ENCODE peak calls at places on chromosomes 16 and 17, in six cellular contexts. W is spleen, V is tibial nerve, G is GM12878, O is A549, R is suprapubic skin. H is an unnamed sample. For H3K4me1, the result is how much of the 10 kb centered on the place peaks cover.

GRCh38 chr17:77821114-77821513 is 137.4 kb upstream of the TNRC6C start:
- DNase-seq in W (peak), V (no peak), G (no peak), O (peak), R (no peak), H (no peak)

GRCh38 chr17:12979826-12980500 is 37.9 kb downstream of the ELAC2 start:
- DNase-seq in W (no peak), V (no peak), G (no peak), O (no peak), R (no peak), H (no peak)

GRCh38 chr17:82244413-82245140 is 15.7 kb downstream of the SLC16A3 start:
- DNase-seq in W (peak), V (no peak), G (no peak), O (peak), R (no peak), H (no peak)

GRCh38 chr16:57166951-57167350 is 18.9 kb downstream of the PSME3IP1 start:
- DNase-seq in W (no peak), V (no peak), G (no peak), O (no peak), R (no peak), H (no peak)

GRCh38 chr16:66511615-66512500 is 38.1 kb downstream of the TK2 start:
- DNase-seq in W (no peak), V (peak), G (no peak), O (peak), R (no peak), H (no peak)

GRCh38 chr17:59439261-59439660 is 107.8 kb downstream of the YPEL2 start:
- DNase-seq in W (no peak), V (no peak), G (no peak), O (no peak), R (no peak), H (no peak)

GRCh38 chr17:56595831-56596740 is 2.6 kb downstream of the NOG start:
- DNase-seq in W (no peak), V (no peak), G (no peak), O (no peak), R (no peak), H (no peak)

GRCh38 chr16:9906218-9906617 is 276.0 kb downstream of the GRIN2A start:
- DNase-seq in W (no peak), V (no peak), G (no peak), O (no peak), R (no peak), H (no peak)

GRCh38 chr17:3479988-3480387 is 4.2 kb downstream of the ASPA start:
- DNase-seq in W (no peak), V (no peak), G (no peak), O (no peak), R (no peak), H (no peak)

GRCh38 chr17:2931426-2931825 is 132.0 kb downstream of the OR1D5 start:
- DNase-seq in W (no peak), V (no peak), G (no peak), O (no peak), R (no peak), H (no peak)

GRCh38 chr16:55899857-55900256 is 24.7 kb upstream of the CES5A start:
- DNase-seq in W (no peak), V (no peak), G (no peak), O (no peak), R (no peak), H (no peak)

GRCh38 chr16:20740007-20740883 is 1.4 kb downstream of the THUMPD1 start:
- DNase-seq in W (no peak), V (no peak), G (no peak), O (peak), R (no peak), H (no peak)

GRCh38 chr17:75875182-75875939 is 3.0 kb downstream of the TRIM47 start:
- DNase-seq in W (no peak), V (no peak), G (no peak), O (no peak), R (no peak), H (no peak)

GRCh38 chr16:8589293-8590160 is 784 bp downstream of the TMEM114 start:
- DNase-seq in W (no peak), V (no peak), G (no peak), O (no peak), R (no peak), H (no peak)

GRCh38 chr16:51919736-51920135 is 627.2 kb downstream of the TOX3 start:
- DNase-seq in W (no peak), V (no peak), G (no peak), O (no peak), R (no peak), H (no peak)

GRCh38 chr16:72061564-72061963 is 1.5 kb upstream of the HPR start:
- DNase-seq in W (no peak), V (no peak), G (no peak), O (no peak), R (no peak), H (no peak)

GRCh38 chr16:47519037-47519436 is 57.9 kb downstream of the PHKB start:
- DNase-seq in W (no peak), V (no peak), G (no peak), O (no peak), R (no peak), H (no peak)

GRCh38 chr16:54587176-54587515 is 300.6 kb upstream of the IRX3 start:
- DNase-seq in W (no peak), V (no peak), G (no peak), O (no peak), R (no peak), H (no peak)

GRCh38 chr16:89723279-89724250 is 2.2 kb downstream of the ZNF276 start:
- DNase-seq in W (peak), V (no peak), G (no peak), O (no peak), R (no peak), H (no peak)

GRCh38 chr17:77581480-77581879 is 377.0 kb upstream of the TNRC6C start:
- DNase-seq in W (no peak), V (no peak), G (no peak), O (peak), R (peak), H (no peak)

GRCh38 chr16:85995591-85996461 is 96.9 kb downstream of the IRF8 start:
- DNase-seq in W (no peak), V (no peak), G (peak), O (no peak), R (no peak), H (no peak)

GRCh38 chr16:83928341-83929055 is 24.5 kb upstream of the OSGIN1 start:
- DNase-seq in W (no peak), V (no peak), G (no peak), O (no peak), R (no peak), H (no peak)

GRCh38 chr16:70767377-70768204 is 33.4 kb downstream of the VAC14 start:
- DNase-seq in W (no peak), V (no peak), G (no peak), O (no peak), R (no peak), H (no peak)

GRCh38 chr17:48909796-48910195 is 1.6 kb downstream of the UBE2Z start:
- DNase-seq in W (no peak), V (no peak), G (peak), O (no peak), R (no peak), H (no peak)

GRCh38 chr16:56424791-56425438 is 430 bp downstream of the AMFR start:
- DNase-seq in W (peak), V (peak), G (no peak), O (no peak), R (no peak), H (no peak)

GRCh38 chr17:68310141-68310540 is 18.8 kb downstream of the ARSG start:
- DNase-seq in W (no peak), V (no peak), G (no peak), O (no peak), R (no peak), H (no peak)

GRCh38 chr16:81319221-81319912 is 4.6 kb downstream of the GAN start:
- DNase-seq in W (no peak), V (no peak), G (no peak), O (peak), R (no peak), H (no peak)

GRCh38 chr16:24035127-24035842 is 199.5 kb downstream of the PRKCB start:
- DNase-seq in W (peak), V (no peak), G (no peak), O (no peak), R (no peak), H (no peak)

GRCh38 chr16:14300631-14301149 is 229.6 kb downstream of the MRTFB start:
- DNase-seq in W (peak), V (peak), G (no peak), O (peak), R (no peak), H (no peak)

GRCh38 chr17:41486809-41487530 is 2.7 kb downstream of the KRT36 start:
- DNase-seq in W (peak), V (no peak), G (no peak), O (peak), R (no peak), H (no peak)

GRCh38 chr17:3665834-3666233 is 2.5 kb downstream of the TAX1BP3 start:
- DNase-seq in W (no peak), V (no peak), G (no peak), O (no peak), R (no peak), H (no peak)

GRCh38 chr16:24681793-24682192 is 47.7 kb upstream of the TNRC6A start:
- DNase-seq in W (no peak), V (no peak), G (no peak), O (peak), R (no peak), H (no peak)

GRCh38 chr17:76843703-76844484 is 24.3 kb upstream of the MGAT5B start:
- DNase-seq in W (no peak), V (no peak), G (no peak), O (peak), R (no peak), H (no peak)

GRCh38 chr16:85028638-85029412 is 1.2 kb downstream of the KIAA0513 start:
- DNase-seq in W (peak), V (no peak), G (no peak), O (no peak), R (no peak), H (no peak)

GRCh38 chr17:83125515-83126274 is 46.3 kb downstream of the METRNL start:
- DNase-seq in W (peak), V (peak), G (no peak), O (no peak), R (peak), H (no peak)

GRCh38 chr16:79597277-79597676 is 3.3 kb downstream of the MAF start:
- DNase-seq in W (no peak), V (no peak), G (no peak), O (no peak), R (no peak), H (no peak)

GRCh38 chr17:80086081-80086480 is 15.3 kb upstream of the GAA start:
- DNase-seq in W (no peak), V (no peak), G (no peak), O (no peak), R (no peak), H (no peak)
- TF ChIP-seq POLR2A in W (no peak), V (no peak), G (no peak), O (no peak), R (no peak), H (no peak)

GRCh38 chr16:12131755-12132154 is 155.2 kb downstream of the SNX29 start:
- DNase-seq in W (no peak), V (no peak), G (no peak), O (no peak), R (no peak), H (no peak)
- H3K4me1 ChIP-seq in W (under half), V (under half), G (under half), O (under half), R (under half), H (under half)

GRCh38 chr17:58322581-58323419 is 5.8 kb downstream of the TSPOAP1 start:
- DNase-seq in W (peak), V (no peak), G (no peak), O (no peak), R (no peak), H (no peak)

GRCh38 chr17:58323420-58324408 is 4.9 kb downstream of the TSPOAP1 start:
- DNase-seq in W (peak), V (no peak), G (no peak), O (no peak), R (no peak), H (no peak)

GRCh38 chr17:58325289-58325726 is 3.3 kb downstream of the TSPOAP1 start:
- DNase-seq in W (peak), V (no peak), G (no peak), O (no peak), R (no peak), H (no peak)

GRCh38 chr17:58325976-58326468 is 2.6 kb downstream of the TSPOAP1 start:
- DNase-seq in W (peak), V (no peak), G (no peak), O (peak), R (no peak), H (no peak)

DNA sequence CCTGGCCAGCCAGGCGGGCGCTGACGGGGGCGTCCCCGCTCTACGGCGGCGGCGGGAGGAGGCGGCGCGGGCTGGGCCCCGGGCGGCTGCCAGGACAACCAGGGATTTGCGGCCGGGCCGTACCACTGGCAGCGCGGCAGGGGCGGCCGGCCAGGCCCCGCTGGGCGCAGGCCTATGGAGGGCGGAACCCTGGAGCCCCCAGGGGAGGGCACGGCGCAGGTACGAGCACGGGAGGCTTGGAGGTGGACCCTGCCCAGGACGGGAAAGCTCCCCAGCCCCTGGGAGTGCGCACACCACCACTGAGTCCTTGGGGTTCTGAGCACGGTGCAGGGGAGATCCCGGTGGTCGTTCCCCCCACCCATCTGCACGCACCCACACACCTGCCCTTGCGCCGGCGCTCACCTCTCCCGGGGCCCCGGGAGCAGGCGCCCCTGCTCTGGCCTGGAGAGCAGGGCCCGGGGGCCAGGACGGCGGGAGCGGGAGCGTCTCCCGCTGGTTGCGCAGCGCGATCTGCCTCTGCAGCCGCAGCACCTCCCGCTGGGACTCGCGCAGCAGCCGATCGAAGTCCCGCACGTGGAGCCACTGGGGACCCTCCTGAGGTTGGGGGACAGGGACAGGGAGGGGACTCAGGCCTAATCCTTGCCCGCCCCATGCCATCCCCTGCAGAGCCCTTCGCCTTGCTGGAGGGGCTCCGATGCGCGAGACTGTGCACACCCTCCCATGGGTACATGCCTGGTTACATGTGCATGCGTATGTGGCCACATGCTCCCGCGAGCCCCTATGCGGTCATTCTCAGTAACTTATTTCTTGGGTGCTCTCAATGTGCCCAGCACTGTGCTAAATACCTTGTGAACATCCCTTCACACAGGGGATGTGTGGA is 3.9 kb downstream of the TSPOAP1 start:
- DNase-seq in W (peak), V (no peak), G (no peak), O (no peak), R (no peak), H (no peak)
- TF ChIP-seq POLR2A in W (no peak), V (no peak), G (no peak), O (no peak), R (no peak), H (no peak)

GRCh38 chr16:73319747-73320146 is 271.8 kb upstream of the ZFHX3 start:
- DNase-seq in W (no peak), V (no peak), G (no peak), O (no peak), R (no peak), H (no peak)

GRCh38 chr16:73315645-73316044 is 267.7 kb upstream of the ZFHX3 start:
- DNase-seq in W (no peak), V (no peak), G (peak), O (no peak), R (no peak), H (no peak)

GRCh38 chr16:73311857-73312723 is 264.2 kb upstream of the ZFHX3 start:
- DNase-seq in W (no peak), V (no peak), G (no peak), O (no peak), R (no peak), H (no peak)

GRCh38 chr16:73308776-73309175 is 260.8 kb upstream of the ZFHX3 start:
- DNase-seq in W (no peak), V (no peak), G (no peak), O (no peak), R (no peak), H (no peak)

DNA sequence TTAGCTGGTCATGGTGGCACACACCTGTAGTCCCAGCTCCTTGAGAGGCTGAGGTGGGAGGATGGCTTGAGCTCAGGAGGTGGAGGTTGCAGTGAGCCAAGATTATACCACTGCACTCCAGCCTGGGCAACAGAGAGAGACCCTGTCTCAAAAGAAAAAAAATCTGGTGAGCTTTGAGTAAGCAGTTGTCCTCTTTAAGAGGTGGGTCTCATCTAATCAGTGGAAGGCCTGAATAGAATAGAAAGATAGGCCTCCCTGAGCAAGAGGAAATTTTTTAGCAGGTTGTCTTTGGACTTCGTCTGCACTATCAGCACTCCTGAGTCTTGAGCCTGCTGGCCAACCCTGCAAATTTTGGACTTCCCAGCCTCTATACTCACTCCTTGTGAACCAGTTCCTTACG is 266.0 kb upstream of the ZFHX3 start:
- DNase-seq in W (no peak), V (no peak), G (no peak), O (no peak), R (no peak), H (no peak)
- H3K4me1 ChIP-seq in W (under half), V (under half), G (under half), O (under half), R (under half), H (under half)

GRCh38 chr17:7213895-7214299 is 5.7 kb downstream of the DLG4 start:
- DNase-seq in W (no peak), V (peak), G (no peak), O (peak), R (no peak), H (no peak)
- TF ChIP-seq POLR2A in W (no peak), V (no peak), G (no peak), O (no peak), R (no peak), H (no peak)

DNA sequence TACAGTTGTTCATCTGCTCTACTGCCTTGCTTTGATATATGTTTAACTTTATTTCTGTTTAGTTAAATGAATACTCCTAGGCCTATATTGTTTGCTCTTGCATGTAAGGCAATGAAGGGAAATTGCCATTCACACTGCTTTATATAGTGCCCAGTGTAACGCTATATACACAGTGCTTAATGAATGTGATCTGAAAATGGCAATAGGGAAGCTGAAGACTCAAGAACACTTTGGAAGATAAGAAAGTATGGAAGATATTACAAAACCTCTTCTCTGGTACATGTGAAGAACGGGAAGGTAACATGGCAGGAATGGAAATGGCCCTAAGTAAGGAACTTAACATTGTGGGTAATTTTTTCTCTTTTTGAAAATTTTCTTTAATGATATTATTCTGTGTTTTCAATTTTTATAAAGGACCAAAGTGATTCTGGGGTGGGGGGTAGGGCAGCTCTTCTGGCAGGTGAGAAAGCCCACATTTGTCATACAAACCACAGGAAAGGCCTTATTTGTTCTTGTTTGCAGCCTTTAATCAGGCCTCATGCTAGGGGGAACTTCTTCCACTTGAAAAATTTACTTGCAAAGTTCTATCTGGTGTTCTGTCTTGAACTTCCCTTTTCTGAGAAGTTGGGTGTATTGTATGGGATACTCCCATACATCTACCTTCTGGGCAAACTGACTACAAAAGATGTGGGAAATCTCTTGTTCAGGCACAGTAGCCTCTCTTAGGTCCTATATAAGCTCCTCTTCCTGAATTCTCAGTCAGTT is 100.8 kb upstream of the CORO6 start:
- DNase-seq in W (no peak), V (no peak), G (peak), O (no peak), R (no peak), H (no peak)
- H3K4me1 ChIP-seq in W (half or more), V (under half), G (half or more), O (under half), R (under half), H (under half)

GRCh38 chr17:66227212-66228045 is 1.8 kb downstream of the APOH start:
- DNase-seq in W (no peak), V (no peak), G (no peak), O (no peak), R (no peak), H (no peak)

GRCh38 chr17:66220079-66220835 is 9.0 kb downstream of the APOH start:
- DNase-seq in W (no peak), V (no peak), G (no peak), O (no peak), R (no peak), H (no peak)

GRCh38 chr17:66222772-66223350 is 6.4 kb downstream of the APOH start:
- DNase-seq in W (no peak), V (no peak), G (no peak), O (no peak), R (no peak), H (no peak)

GRCh38 chr17:66221343-66221742 is 7.9 kb downstream of the APOH start:
- DNase-seq in W (no peak), V (no peak), G (no peak), O (no peak), R (no peak), H (no peak)

GRCh38 chr17:66221755-66222530 is 7.3 kb downstream of the APOH start:
- DNase-seq in W (no peak), V (no peak), G (no peak), O (no peak), R (no peak), H (no peak)
- TF ChIP-seq POLR2A in W (no peak), V (no peak), G (no peak), O (no peak), R (no peak), H (no peak)

GRCh38 chr17:19345067-19345460 is 17.5 kb downstream of the B9D1 start:
- DNase-seq in W (peak), V (no peak), G (no peak), O (no peak), R (peak), H (no peak)
- H3K4me1 ChIP-seq in W (under half), V (under half), G (under half), O (under half), R (half or more), H (under half)

H was measured in esophagus squamous epithelium.